ENCODE peak calls at places on chromosomes 4 and X, in nine cellular contexts. One of them, this sample, is unnamed.

GRCh38 chrX:153509592-153509991 is 7.8 kb upstream of the ATP2B3 start:
- DNase-seq in upper lobe of left lung: no peak
- DNase-seq in prostate gland: no peak
- DNase-seq in stomach: no peak
- DNase-seq in GM12878: no peak
- DNase-seq in HepG2: no peak
- DNase-seq in HCT116: no peak
- DNase-seq in endothelial cell of umbilical vein: no peak
- DNase-seq in sigmoid colon: no peak
- DNase-seq in this sample: no peak

GRCh38 chrX:68848189-68848940 is 19.5 kb downstream of the EFNB1 start:
- DNase-seq in upper lobe of left lung: no peak
- DNase-seq in prostate gland: no peak
- DNase-seq in stomach: no peak
- DNase-seq in GM12878: no peak
- DNase-seq in HepG2: no peak
- DNase-seq in HCT116: no peak
- DNase-seq in endothelial cell of umbilical vein: no peak
- DNase-seq in sigmoid colon: no peak
- DNase-seq in this sample: peak; percentile 47

GRCh38 chr4:112910109-112910736 is 139.2 kb upstream of the ANK2 start:
- DNase-seq in upper lobe of left lung: no peak
- DNase-seq in prostate gland: no peak
- DNase-seq in stomach: no peak
- DNase-seq in GM12878: no peak
- DNase-seq in HepG2: no peak
- DNase-seq in HCT116: no peak
- DNase-seq in endothelial cell of umbilical vein: no peak
- DNase-seq in sigmoid colon: no peak
- DNase-seq in this sample: no peak

GRCh38 chr4:52317981-52318380 is 266.9 kb downstream of the SPATA18 start:
- DNase-seq in upper lobe of left lung: no peak
- DNase-seq in prostate gland: no peak
- DNase-seq in stomach: no peak
- DNase-seq in GM12878: no peak
- DNase-seq in HepG2: no peak
- DNase-seq in HCT116: no peak
- DNase-seq in endothelial cell of umbilical vein: no peak
- DNase-seq in sigmoid colon: no peak
- DNase-seq in this sample: no peak

GRCh38 chr4:113300384-113301011 is 251.0 kb downstream of the ANK2 start:
- DNase-seq in upper lobe of left lung: no peak
- DNase-seq in prostate gland: no peak
- DNase-seq in stomach: no peak
- DNase-seq in GM12878: no peak
- DNase-seq in HepG2: peak; percentile 4
- DNase-seq in HCT116: peak; percentile 49
- DNase-seq in endothelial cell of umbilical vein: peak; percentile 13
- DNase-seq in sigmoid colon: no peak
- DNase-seq in this sample: no peak

GRCh38 chr4:40918330-40918729 is 168.6 kb downstream of the NSUN7 start:
- DNase-seq in upper lobe of left lung: no peak
- DNase-seq in prostate gland: peak; percentile 85
- DNase-seq in stomach: peak; percentile 48
- DNase-seq in GM12878: no peak
- DNase-seq in HepG2: no peak
- DNase-seq in HCT116: no peak
- DNase-seq in endothelial cell of umbilical vein: peak; percentile 36
- DNase-seq in sigmoid colon: peak; percentile 87
- DNase-seq in this sample: peak; percentile 40

GRCh38 chr4:122710434-122711308 is 21.8 kb upstream of the BBS12 start:
- DNase-seq in upper lobe of left lung: no peak
- DNase-seq in prostate gland: no peak
- DNase-seq in stomach: no peak
- DNase-seq in GM12878: no peak
- DNase-seq in HepG2: no peak
- DNase-seq in HCT116: no peak
- DNase-seq in endothelial cell of umbilical vein: peak; percentile 59
- DNase-seq in sigmoid colon: no peak
- DNase-seq in this sample: no peak

GRCh38 chr4:7130610-7131211 is 61.6 kb upstream of the SORCS2 start:
- DNase-seq in upper lobe of left lung: no peak
- DNase-seq in prostate gland: no peak
- DNase-seq in stomach: no peak
- DNase-seq in GM12878: no peak
- DNase-seq in HepG2: no peak
- DNase-seq in HCT116: no peak
- DNase-seq in endothelial cell of umbilical vein: no peak
- DNase-seq in sigmoid colon: no peak
- DNase-seq in this sample: no peak

GRCh38 chrX:40734956-40735317 is 405 bp downstream of the MED14 start:
- DNase-seq in upper lobe of left lung: no peak
- DNase-seq in prostate gland: peak; percentile 5
- DNase-seq in stomach: no peak
- DNase-seq in GM12878: no peak
- DNase-seq in HepG2: no peak
- DNase-seq in HCT116: no peak
- DNase-seq in endothelial cell of umbilical vein: peak; percentile 25
- DNase-seq in sigmoid colon: peak; percentile 67
- DNase-seq in this sample: peak; percentile 37

GRCh38 chr4:77104405-77105292 is 28.9 kb upstream of the CCNI start:
- DNase-seq in upper lobe of left lung: no peak
- DNase-seq in prostate gland: peak; percentile 72
- DNase-seq in stomach: peak; percentile 74
- DNase-seq in GM12878: no peak
- DNase-seq in HepG2: no peak
- DNase-seq in HCT116: no peak
- DNase-seq in endothelial cell of umbilical vein: no peak
- DNase-seq in sigmoid colon: peak; percentile 89
- DNase-seq in this sample: peak; percentile 73
- TF ChIP-seq POLR2AphosphoS5 in upper lobe of left lung: no peak
- TF ChIP-seq POLR2AphosphoS5 in prostate gland: peak; percentile 64
- TF ChIP-seq POLR2AphosphoS5 in stomach: no peak
- TF ChIP-seq POLR2AphosphoS5 in GM12878: no peak
- TF ChIP-seq POLR2AphosphoS5 in HepG2: no peak
- TF ChIP-seq POLR2AphosphoS5 in HCT116: no peak
- TF ChIP-seq POLR2AphosphoS5 in endothelial cell of umbilical vein: no peak
- TF ChIP-seq POLR2AphosphoS5 in sigmoid colon: peak; percentile 17
- TF ChIP-seq POLR2AphosphoS5 in this sample: no peak

GRCh38 chr4:139524062-139524631 is 31.9 kb downstream of the SETD7 start:
- DNase-seq in upper lobe of left lung: no peak
- DNase-seq in prostate gland: no peak
- DNase-seq in stomach: no peak
- DNase-seq in GM12878: no peak
- DNase-seq in HepG2: no peak
- DNase-seq in HCT116: no peak
- DNase-seq in endothelial cell of umbilical vein: no peak
- DNase-seq in sigmoid colon: no peak
- DNase-seq in this sample: no peak
- H3K36me3 ChIP-seq in upper lobe of left lung: peaks cover 32% of the 10 kb centered on the region
- H3K36me3 ChIP-seq in prostate gland: peaks cover 8% of the 10 kb centered on the region
- H3K36me3 ChIP-seq in stomach: peaks cover 88% of the 10 kb centered on the region
- H3K36me3 ChIP-seq in GM12878: no peaks in the 10 kb centered on the region
- H3K36me3 ChIP-seq in HepG2: no peaks in the 10 kb centered on the region
- H3K36me3 ChIP-seq in HCT116: peaks cover 20% of the 10 kb centered on the region
- H3K36me3 ChIP-seq in endothelial cell of umbilical vein: peaks cover 17% of the 10 kb centered on the region
- H3K36me3 ChIP-seq in sigmoid colon: no peaks in the 10 kb centered on the region
- H3K36me3 ChIP-seq in this sample: no peaks in the 10 kb centered on the region

DNA sequence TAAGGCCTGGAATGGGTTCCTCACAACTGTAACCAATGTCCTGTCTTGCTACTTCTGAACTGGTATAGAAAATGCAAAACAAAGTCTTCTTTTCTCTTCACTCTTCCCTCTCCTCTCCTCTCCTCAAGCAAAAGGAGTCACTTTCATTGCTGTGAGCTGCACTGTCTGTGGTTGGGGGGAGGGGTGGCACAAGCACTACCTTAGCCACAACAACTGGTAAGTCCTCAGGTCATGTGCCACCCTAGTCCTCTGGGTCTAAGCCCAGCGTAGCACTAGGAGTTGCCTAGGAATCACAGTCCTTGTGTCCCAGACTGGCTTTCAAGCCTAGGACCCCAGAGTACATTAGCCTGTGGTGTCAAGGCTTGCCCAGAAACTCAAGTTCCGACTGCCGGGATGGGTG is 859.3 kb upstream of the AMOT start:
- DNase-seq in upper lobe of left lung: no peak
- DNase-seq in prostate gland: no peak
- DNase-seq in stomach: no peak
- DNase-seq in GM12878: no peak
- DNase-seq in HepG2: no peak
- DNase-seq in HCT116: no peak
- DNase-seq in endothelial cell of umbilical vein: no peak
- DNase-seq in sigmoid colon: no peak
- DNase-seq in this sample: no peak
- TF ChIP-seq POLR2A in upper lobe of left lung: no peak
- TF ChIP-seq POLR2A in prostate gland: no peak
- TF ChIP-seq POLR2A in stomach: no peak
- TF ChIP-seq POLR2A in GM12878: no peak
- TF ChIP-seq POLR2A in HepG2: no peak
- TF ChIP-seq POLR2A in HCT116: no peak
- TF ChIP-seq POLR2A in endothelial cell of umbilical vein: no peak
- TF ChIP-seq POLR2A in sigmoid colon: no peak
- TF ChIP-seq POLR2A in this sample: no peak

GRCh38 chr4:673349-674091 is 556 bp downstream of the ATP5ME start:
- DNase-seq in upper lobe of left lung: peak; percentile 93
- DNase-seq in prostate gland: peak; percentile 23
- DNase-seq in stomach: peak; percentile 53
- DNase-seq in GM12878: no peak
- DNase-seq in HepG2: peak; percentile 46
- DNase-seq in HCT116: no peak
- DNase-seq in endothelial cell of umbilical vein: peak; percentile 21
- DNase-seq in sigmoid colon: no peak
- DNase-seq in this sample: peak; percentile 73
- TF ChIP-seq POLR2AphosphoS5 in upper lobe of left lung: no peak
- TF ChIP-seq POLR2AphosphoS5 in prostate gland: no peak
- TF ChIP-seq POLR2AphosphoS5 in stomach: no peak
- TF ChIP-seq POLR2AphosphoS5 in GM12878: no peak
- TF ChIP-seq POLR2AphosphoS5 in HepG2: peak; percentile 50
- TF ChIP-seq POLR2AphosphoS5 in HCT116: no peak
- TF ChIP-seq POLR2AphosphoS5 in endothelial cell of umbilical vein: no peak
- TF ChIP-seq POLR2AphosphoS5 in sigmoid colon: no peak
- TF ChIP-seq POLR2AphosphoS5 in this sample: no peak

DNA sequence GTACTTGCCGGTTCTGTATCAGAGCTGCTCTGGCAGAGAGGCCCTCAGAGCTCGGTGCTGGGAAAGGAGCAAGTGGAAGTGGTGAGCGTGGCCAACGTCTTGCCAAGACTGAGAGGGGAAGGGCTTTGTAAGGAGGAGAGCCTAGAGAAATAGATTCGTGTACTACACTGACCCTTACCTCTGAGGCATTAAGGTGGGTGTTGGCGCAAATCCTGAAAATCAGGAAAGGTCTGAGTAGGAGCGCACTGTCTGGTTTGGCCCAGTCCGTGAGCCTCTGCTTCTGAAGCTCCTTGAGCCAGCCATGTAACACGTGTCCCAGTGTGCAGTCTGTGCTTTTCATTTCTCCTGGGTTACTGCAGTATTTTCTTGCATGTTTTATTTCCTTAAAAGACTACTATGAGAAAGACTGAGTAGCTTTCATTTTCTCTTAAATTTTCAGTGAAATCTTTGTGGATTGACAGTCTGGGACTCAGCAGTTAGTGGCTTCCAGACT is 140.5 kb downstream of the SOWAHB start:
- DNase-seq in upper lobe of left lung: no peak
- DNase-seq in prostate gland: no peak
- DNase-seq in stomach: no peak
- DNase-seq in GM12878: no peak
- DNase-seq in HepG2: no peak
- DNase-seq in HCT116: no peak
- DNase-seq in endothelial cell of umbilical vein: no peak
- DNase-seq in sigmoid colon: no peak
- DNase-seq in this sample: no peak
- H3K36me3 ChIP-seq in upper lobe of left lung: peaks cover 9% of the 10 kb centered on the region
- H3K36me3 ChIP-seq in prostate gland: no peaks in the 10 kb centered on the region
- H3K36me3 ChIP-seq in stomach: peaks cover 86% of the 10 kb centered on the region
- H3K36me3 ChIP-seq in GM12878: no peaks in the 10 kb centered on the region
- H3K36me3 ChIP-seq in HepG2: no peaks in the 10 kb centered on the region
- H3K36me3 ChIP-seq in HCT116: no peaks in the 10 kb centered on the region
- H3K36me3 ChIP-seq in endothelial cell of umbilical vein: peaks cover 2% of the 10 kb centered on the region
- H3K36me3 ChIP-seq in sigmoid colon: no peaks in the 10 kb centered on the region
- H3K36me3 ChIP-seq in this sample: peaks cover 19% of the 10 kb centered on the region

This sample was measured in transverse colon.